ENCODE peak calls at places on chromosomes 7 and 10, in seven cellular contexts. E is SIG-M5; F is GM04504; S is stimulated activated CD8-positive, alpha-beta memory T cell treated with anti-CD3 and anti-CD28 coated beads, Interleukin-7, amount 100 ng/mL, for 1 hour; Y is activated CD4-positive, alpha-beta T cell treated with anti-CD3 and anti-CD28 coated beads, Interleukin-2, amount 50 U/mL, for 1 hour; D is Kasumi-1; N is AG09309. U is an unnamed sample.

GRCh38 chr10:49185213-49185612 is 3.0 kb downstream of the TMEM273 start:
- DNase-seq in N (no peak), E (no peak), D (no peak), S (no peak), F (no peak), Y (no peak), U (no peak)

GRCh38 chr7:43716598-43716997 is 12.7 kb downstream of the COA1 start:
- DNase-seq in N (no peak), F (no peak), E (no peak), S (no peak), D (no peak), Y (no peak), U (no peak)

GRCh38 chr7:70063796-70064423 is 465.6 kb downstream of the AUTS2 start:
- DNase-seq in Y (no peak), S (no peak), F (no peak), E (no peak), N (no peak), D (no peak), U (no peak)

GRCh38 chr10:102815790-102816549 is 21.2 kb downstream of the CYP17A1 start:
- DNase-seq in Y (no peak), E (no peak), S (no peak), N (peak), D (peak), F (peak), U (no peak)

GRCh38 chr7:103752995-103753394 is 236.5 kb downstream of the RELN start:
- DNase-seq in E (no peak), D (no peak), Y (no peak), F (peak), S (no peak), N (no peak), U (no peak)

GRCh38 chr7:35508623-35509400 is 186.1 kb downstream of the HERPUD2 start:
- DNase-seq in N (no peak), F (no peak), S (no peak), Y (no peak), E (no peak), D (peak), U (no peak)

GRCh38 chr7:138981332-138982203 is at the start of gene KIAA1549:
- DNase-seq in Y (peak), N (no peak), E (no peak), F (peak), S (no peak), D (peak), U (no peak)

GRCh38 chr7:145169908-145170307 is 334.1 kb upstream of the TPK1 start:
- DNase-seq in Y (no peak), F (no peak), N (no peak), S (no peak), D (peak), E (no peak), U (no peak)

GRCh38 chr10:5391780-5392179 is 12.8 kb downstream of the TUBAL3 start:
- DNase-seq in E (no peak), N (no peak), S (no peak), F (no peak), D (no peak), Y (no peak), U (no peak)

GRCh38 chr7:42071372-42072261 is 165.4 kb downstream of the GLI3 start:
- DNase-seq in E (no peak), Y (no peak), S (no peak), N (peak), D (peak), F (no peak), U (no peak)

GRCh38 chr10:5631936-5632335 is 34.5 kb downstream of the ASB13 start:
- DNase-seq in F (no peak), Y (no peak), N (no peak), S (no peak), E (no peak), D (no peak), U (no peak)

GRCh38 chr7:151080522-151081169 is at the start of gene FASTK:
- DNase-seq in S (peak), E (peak), F (peak), D (peak), Y (peak), N (peak), U (peak)

GRCh38 chr7:131042269-131043160 is 285.2 kb upstream of the MKLN1 start:
- DNase-seq in Y (no peak), S (no peak), D (no peak), E (no peak), N (no peak), F (no peak), U (no peak)

GRCh38 chr7:115812796-115813195 is 217.8 kb downstream of the TFEC start:
- DNase-seq in N (no peak), D (no peak), Y (no peak), E (no peak), S (no peak), F (no peak), U (no peak)

GRCh38 chr10:75230600-75231038 is 5.1 kb downstream of the COMTD1 start:
- DNase-seq in S (peak), Y (peak), E (peak), D (peak), F (peak), N (no peak), U (peak)

GRCh38 chr10:131003455-131003854 is 308.1 kb downstream of the TCERG1L start:
- DNase-seq in D (no peak), N (no peak), E (no peak), Y (no peak), S (no peak), F (no peak), U (no peak)

GRCh38 chr10:22058195-22058594 is 54.7 kb upstream of the DNAJC1 start:
- DNase-seq in F (no peak), E (no peak), D (no peak), N (no peak), S (no peak), Y (no peak), U (no peak)

GRCh38 chr10:118412918-118413317 is 70.8 kb upstream of the FAM204A start:
- DNase-seq in F (no peak), S (no peak), D (no peak), Y (no peak), E (no peak), N (no peak), U (no peak)

GRCh38 chr7:78370931-78371330 is 572.4 kb downstream of the PHTF2 start:
- DNase-seq in S (no peak), Y (no peak), F (no peak), E (no peak), N (no peak), D (no peak), U (no peak)

GRCh38 chr10:32650246-32650655 is 204.3 kb downstream of the CCDC7 start:
- DNase-seq in F (no peak), D (peak), Y (peak), S (no peak), E (no peak), N (peak), U (no peak)

GRCh38 chr7:137969828-137970227 is 32.1 kb downstream of the CREB3L2 start:
- DNase-seq in F (no peak), D (no peak), Y (no peak), S (no peak), E (no peak), N (no peak), U (no peak)

GRCh38 chr7:11935905-11936304 is 103.9 kb upstream of the THSD7A start:
- DNase-seq in N (no peak), Y (no peak), E (no peak), S (no peak), D (no peak), F (no peak), U (no peak)

GRCh38 chr7:146366938-146367337 is 250.3 kb downstream of the CNTNAP2 start:
- DNase-seq in N (no peak), D (no peak), S (no peak), F (no peak), Y (no peak), E (no peak), U (no peak)

GRCh38 chr10:49614242-49615198 is 683 bp downstream of the CHAT start:
- DNase-seq in E (no peak), D (no peak), N (no peak), S (no peak), Y (no peak), F (no peak), U (no peak)

GRCh38 chr10:54063514-54063913 is 737.5 kb downstream of the PCDH15 start:
- DNase-seq in F (no peak), N (no peak), D (no peak), Y (no peak), S (no peak), E (no peak), U (no peak)

GRCh38 chr7:44626620-44627019 is 20.2 kb downstream of the OGDH start:
- DNase-seq in Y (no peak), D (no peak), S (no peak), N (no peak), F (no peak), E (no peak), U (no peak)

GRCh38 chr7:134154581-134155130 is 27.5 kb downstream of the LRGUK start:
- DNase-seq in E (no peak), N (no peak), S (no peak), D (no peak), F (peak), Y (no peak), U (no peak)

GRCh38 chr7:20745716-20746115 is 41.0 kb downstream of the SP8 start:
- DNase-seq in E (no peak), S (no peak), D (no peak), N (no peak), Y (no peak), F (no peak), U (no peak)

GRCh38 chr7:78057571-78057970 is 259.0 kb downstream of the PHTF2 start:
- DNase-seq in F (no peak), S (no peak), D (no peak), N (no peak), Y (no peak), E (no peak), U (no peak)

GRCh38 chr10:28679941-28680752 is 2.8 kb downstream of the BAMBI start:
- DNase-seq in F (no peak), Y (no peak), D (peak), N (peak), S (no peak), E (peak), U (no peak)

GRCh38 chr10:122504551-122504950 is 43.2 kb downstream of the HTRA1 start:
- DNase-seq in E (no peak), N (peak), S (no peak), D (no peak), F (peak), Y (no peak), U (no peak)

GRCh38 chr10:117699436-117700075 is 157.0 kb downstream of the EMX2 start:
- DNase-seq in Y (no peak), E (no peak), D (no peak), N (no peak), S (no peak), F (peak), U (no peak)

GRCh38 chr10:58967551-58968418 is 208.7 kb upstream of the PHYHIPL start:
- DNase-seq in Y (no peak), S (no peak), F (no peak), D (no peak), E (no peak), N (no peak), U (no peak)

U was measured in cerebellar nuclear complex.